ENCODE peak calls at places on chromosome 14, in five cellular contexts. One of them, this sample, is unnamed.

GRCh38 chr14:97688626-97689336 is 891.6 kb downstream of the VRK1 start:
- DNase-seq in PC-3: no peak
- DNase-seq in HCT116: no peak
- DNase-seq in astrocyte: no peak
- DNase-seq in keratinocyte: no peak
- DNase-seq in this sample: no peak

GRCh38 chr14:79040742-79041249 is 870.6 kb downstream of the NRXN3 start:
- DNase-seq in astrocyte: no peak
- DNase-seq in PC-3: no peak
- DNase-seq in HCT116: no peak
- DNase-seq in keratinocyte: peak
- DNase-seq in this sample: no peak

GRCh38 chr14:100134591-100134990 is 24.9 kb downstream of the DEGS2 start:
- DNase-seq in HCT116: no peak
- DNase-seq in astrocyte: no peak
- DNase-seq in PC-3: no peak
- DNase-seq in keratinocyte: no peak
- DNase-seq in this sample: no peak

GRCh38 chr14:97379091-97379531 is 581.9 kb downstream of the VRK1 start:
- DNase-seq in astrocyte: no peak
- DNase-seq in keratinocyte: no peak
- DNase-seq in PC-3: no peak
- DNase-seq in HCT116: no peak
- DNase-seq in this sample: no peak

GRCh38 chr14:100067481-100067880 is 2.3 kb downstream of the EVL start:
- DNase-seq in astrocyte: no peak
- DNase-seq in PC-3: no peak
- DNase-seq in HCT116: no peak
- DNase-seq in keratinocyte: no peak
- DNase-seq in this sample: peak

GRCh38 chr14:104934380-104934733 is 9.7 kb downstream of the PLD4 start:
- DNase-seq in PC-3: no peak
- DNase-seq in HCT116: no peak
- DNase-seq in keratinocyte: no peak
- DNase-seq in astrocyte: no peak
- DNase-seq in this sample: no peak

GRCh38 chr14:37251778-37252177 is 54.0 kb downstream of the MIPOL1 start:
- DNase-seq in PC-3: peak
- DNase-seq in HCT116: no peak
- DNase-seq in astrocyte: no peak
- DNase-seq in keratinocyte: no peak
- DNase-seq in this sample: no peak

GRCh38 chr14:105176513-105176912 is 4.6 kb downstream of the NUDT14 start:
- DNase-seq in astrocyte: no peak
- DNase-seq in PC-3: no peak
- DNase-seq in HCT116: no peak
- DNase-seq in keratinocyte: no peak
- DNase-seq in this sample: no peak

GRCh38 chr14:81211844-81212243 is 8.9 kb downstream of the GTF2A1 start:
- DNase-seq in HCT116: no peak
- DNase-seq in astrocyte: no peak
- DNase-seq in PC-3: peak
- DNase-seq in keratinocyte: no peak
- DNase-seq in this sample: peak

GRCh38 chr14:89225607-89226006 is 191.4 kb downstream of the FOXN3 start:
- DNase-seq in PC-3: no peak
- DNase-seq in astrocyte: no peak
- DNase-seq in keratinocyte: no peak
- DNase-seq in HCT116: no peak
- DNase-seq in this sample: no peak

GRCh38 chr14:90848944-90849731 is 32.9 kb upstream of the TTC7B start:
- DNase-seq in astrocyte: no peak
- DNase-seq in HCT116: no peak
- DNase-seq in keratinocyte: no peak
- DNase-seq in PC-3: no peak
- DNase-seq in this sample: no peak

GRCh38 chr14:99203080-99203479 is 68.9 kb downstream of the BCL11B start:
- DNase-seq in PC-3: no peak
- DNase-seq in astrocyte: no peak
- DNase-seq in HCT116: no peak
- DNase-seq in keratinocyte: no peak
- DNase-seq in this sample: no peak

GRCh38 chr14:76698191-76698590 is 63.1 kb upstream of the VASH1 start:
- DNase-seq in keratinocyte: no peak
- DNase-seq in astrocyte: no peak
- DNase-seq in HCT116: no peak
- DNase-seq in PC-3: no peak
- DNase-seq in this sample: no peak

GRCh38 chr14:72559227-72559626 is 334.7 kb downstream of the DPF3 start:
- DNase-seq in keratinocyte: peak
- DNase-seq in PC-3: peak
- DNase-seq in astrocyte: peak
- DNase-seq in HCT116: no peak
- DNase-seq in this sample: peak

GRCh38 chr14:100604709-100605108 is 17.5 kb upstream of the BEGAIN start:
- DNase-seq in HCT116: no peak
- DNase-seq in keratinocyte: no peak
- DNase-seq in astrocyte: no peak
- DNase-seq in PC-3: no peak
- DNase-seq in this sample: no peak

GRCh38 chr14:101071493-101071891 is 168.0 kb upstream of the RTL1 start:
- DNase-seq in PC-3: no peak
- DNase-seq in keratinocyte: no peak
- DNase-seq in astrocyte: no peak
- DNase-seq in HCT116: no peak
- DNase-seq in this sample: peak

GRCh38 chr14:96038558-96038919 is 623 bp upstream of the C14orf132 start:
- DNase-seq in PC-3: no peak
- DNase-seq in HCT116: peak
- DNase-seq in astrocyte: no peak
- DNase-seq in keratinocyte: no peak
- DNase-seq in this sample: no peak

GRCh38 chr14:49954171-49954631 is 61.3 kb downstream of the ARF6 start:
- DNase-seq in astrocyte: no peak
- DNase-seq in HCT116: no peak
- DNase-seq in keratinocyte: no peak
- DNase-seq in PC-3: no peak
- DNase-seq in this sample: no peak

GRCh38 chr14:55418411-55418810 is 6.8 kb upstream of the ATG14 start:
- DNase-seq in HCT116: no peak
- DNase-seq in astrocyte: no peak
- DNase-seq in keratinocyte: no peak
- DNase-seq in PC-3: no peak
- DNase-seq in this sample: no peak

GRCh38 chr14:38336298-38336697 is 80.4 kb upstream of the CLEC14A start:
- DNase-seq in HCT116: no peak
- DNase-seq in PC-3: peak
- DNase-seq in keratinocyte: no peak
- DNase-seq in astrocyte: no peak
- DNase-seq in this sample: no peak

GRCh38 chr14:21455912-21456667 is at the start of gene CHD8:
- DNase-seq in keratinocyte: peak
- DNase-seq in PC-3: peak
- DNase-seq in astrocyte: peak
- DNase-seq in HCT116: peak
- DNase-seq in this sample: peak
- TF ChIP-seq EZH2 in keratinocyte: no peak
- TF ChIP-seq EZH2 in PC-3: no peak
- TF ChIP-seq EZH2 in astrocyte: no peak
- TF ChIP-seq EZH2 in HCT116: no peak
- TF ChIP-seq EZH2 in this sample: no peak

DNA sequence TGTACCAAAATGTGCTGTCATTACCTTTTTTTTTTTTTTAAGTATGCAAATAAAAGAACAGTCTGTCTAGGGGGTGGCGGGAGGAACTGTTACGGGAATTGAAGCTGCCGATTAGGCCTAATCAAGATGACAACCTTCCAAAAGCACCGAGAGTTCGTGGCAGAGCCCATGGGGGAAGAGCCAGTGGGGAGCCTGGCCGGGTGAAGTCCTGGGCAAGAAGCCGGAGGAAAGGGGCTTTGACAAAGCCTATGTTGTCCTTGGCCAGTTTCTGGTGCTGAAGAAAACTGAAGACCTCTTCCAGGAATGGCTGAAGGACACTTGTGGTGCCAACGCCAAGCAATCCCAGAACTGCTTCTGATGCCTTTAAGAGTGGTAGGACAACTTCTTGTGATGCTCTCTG is 42.6 kb downstream of the ACTN1 start:
- DNase-seq in PC-3: no peak
- DNase-seq in HCT116: no peak
- DNase-seq in astrocyte: no peak
- DNase-seq in keratinocyte: no peak
- DNase-seq in this sample: no peak
- H3K27ac ChIP-seq in PC-3: no peak
- H3K27ac ChIP-seq in HCT116: no peak
- H3K27ac ChIP-seq in astrocyte: peak
- H3K27ac ChIP-seq in keratinocyte: peak
- H3K27ac ChIP-seq in this sample: no peak

GRCh38 chr14:74238974-74239847 is at the start of gene VSX2:
- DNase-seq in HCT116: no peak
- DNase-seq in PC-3: no peak
- DNase-seq in keratinocyte: no peak
- DNase-seq in astrocyte: no peak
- DNase-seq in this sample: no peak
- TF ChIP-seq EZH2 in HCT116: no peak
- TF ChIP-seq EZH2 in PC-3: no peak
- TF ChIP-seq EZH2 in keratinocyte: peak
- TF ChIP-seq EZH2 in astrocyte: no peak
- TF ChIP-seq EZH2 in this sample: no peak

GRCh38 chr14:103740991-103741689 is 25.5 kb downstream of the ZFYVE21 start:
- DNase-seq in HCT116: no peak
- DNase-seq in keratinocyte: no peak
- DNase-seq in astrocyte: no peak
- DNase-seq in PC-3: no peak
- DNase-seq in this sample: no peak
- H3K27ac ChIP-seq in HCT116: no peak
- H3K27ac ChIP-seq in keratinocyte: no peak
- H3K27ac ChIP-seq in astrocyte: peak
- H3K27ac ChIP-seq in PC-3: no peak
- H3K27ac ChIP-seq in this sample: no peak

DNA sequence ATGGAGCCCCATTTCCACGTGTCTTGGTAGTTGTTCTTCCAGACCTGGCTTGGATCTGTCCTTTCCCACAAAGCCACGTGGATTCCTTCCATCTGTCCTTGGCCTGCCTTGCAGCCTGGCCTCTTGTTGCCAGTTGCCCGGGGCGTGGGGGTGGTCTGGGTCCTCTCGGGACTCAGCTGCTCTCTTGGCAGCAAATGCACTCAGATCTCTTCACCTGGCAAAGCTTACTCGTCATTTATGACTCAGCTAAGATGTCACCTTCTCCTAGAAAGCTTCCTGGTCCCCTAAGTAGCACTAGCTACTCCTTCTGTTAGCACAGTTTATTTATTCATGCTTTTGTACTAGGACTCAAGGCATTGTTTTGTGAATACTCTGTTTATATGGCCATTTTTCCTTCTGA is 13.6 kb downstream of the PLEKHG3 start:
- DNase-seq in HCT116: no peak
- DNase-seq in PC-3: peak
- DNase-seq in keratinocyte: no peak
- DNase-seq in astrocyte: no peak
- DNase-seq in this sample: no peak
- TF ChIP-seq EZH2 in HCT116: no peak
- TF ChIP-seq EZH2 in PC-3: no peak
- TF ChIP-seq EZH2 in keratinocyte: no peak
- TF ChIP-seq EZH2 in astrocyte: no peak
- TF ChIP-seq EZH2 in this sample: no peak

GRCh38 chr14:20802341-20803084 is at the start of gene RNASE1:
- DNase-seq in HCT116: no peak
- DNase-seq in astrocyte: no peak
- DNase-seq in keratinocyte: no peak
- DNase-seq in PC-3: peak
- DNase-seq in this sample: no peak
- H3K27ac ChIP-seq in HCT116: no peak
- H3K27ac ChIP-seq in astrocyte: no peak
- H3K27ac ChIP-seq in keratinocyte: no peak
- H3K27ac ChIP-seq in PC-3: no peak
- H3K27ac ChIP-seq in this sample: no peak

GRCh38 chr14:63730659-63731058 is 2.8 kb upstream of the SGPP1 start:
- DNase-seq in keratinocyte: no peak
- DNase-seq in HCT116: no peak
- DNase-seq in PC-3: no peak
- DNase-seq in astrocyte: no peak
- DNase-seq in this sample: no peak

GRCh38 chr14:63726499-63726898 is 1.4 kb downstream of the SGPP1 start:
- DNase-seq in HCT116: no peak
- DNase-seq in keratinocyte: no peak
- DNase-seq in PC-3: peak
- DNase-seq in astrocyte: no peak
- DNase-seq in this sample: no peak

GRCh38 chr14:63727231-63727735 is 582 bp downstream of the SGPP1 start:
- DNase-seq in keratinocyte: no peak
- DNase-seq in HCT116: no peak
- DNase-seq in PC-3: peak
- DNase-seq in astrocyte: peak
- DNase-seq in this sample: peak

GRCh38 chr14:63727736-63728728 is at the start of gene SGPP1:
- DNase-seq in keratinocyte: no peak
- DNase-seq in PC-3: peak
- DNase-seq in astrocyte: peak
- DNase-seq in HCT116: peak
- DNase-seq in this sample: peak

DNA sequence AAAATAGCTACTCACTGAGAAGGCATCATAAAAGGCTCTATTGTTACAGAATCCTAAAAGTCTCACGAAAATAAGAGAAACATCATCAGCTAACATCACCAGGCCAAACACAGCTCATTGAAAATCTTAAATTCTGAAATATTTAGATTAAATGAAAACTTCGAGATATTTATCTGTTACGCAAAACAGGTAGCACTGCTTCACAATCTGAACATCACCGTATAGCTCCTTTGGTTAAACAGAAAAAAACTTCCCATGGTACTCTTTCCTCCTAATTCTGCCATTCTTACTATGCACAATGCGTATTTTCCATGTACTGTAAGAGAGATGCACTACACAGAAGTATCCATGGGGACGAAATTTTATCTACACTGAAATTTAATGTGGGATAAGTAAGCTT is 2.1 kb downstream of the SGPP1 start:
- DNase-seq in keratinocyte: no peak
- DNase-seq in HCT116: no peak
- DNase-seq in astrocyte: no peak
- DNase-seq in PC-3: no peak
- DNase-seq in this sample: no peak
- TF ChIP-seq EZH2 in keratinocyte: no peak
- TF ChIP-seq EZH2 in HCT116: no peak
- TF ChIP-seq EZH2 in astrocyte: no peak
- TF ChIP-seq EZH2 in PC-3: no peak
- TF ChIP-seq EZH2 in this sample: no peak

This sample was measured in DND-41.